ENCODE peak calls at places on chromosomes 6 and 20, in four cellular contexts. M is HepG2, I is K562, E is GM12878. B is an unnamed sample.

GRCh38 chr6:125232466-125232865 is 69.3 kb downstream of the HDDC2 start:
- DNase-seq in M (no peak), E (no peak), I (no peak), B (no peak)

GRCh38 chr20:1467355-1468116 is 887 bp upstream of the NSFL1C start:
- DNase-seq in M (peak; percentile 68), E (no peak), I (peak; percentile 86), B (no peak)

GRCh38 chr20:61805781-61806180 is 259.9 kb downstream of the TAF4 start:
- DNase-seq in E (no peak), M (no peak), I (no peak), B (no peak)

GRCh38 chr6:158164564-158164963 is 3.5 kb downstream of the SERAC1 start:
- DNase-seq in M (no peak), I (no peak), E (no peak), B (no peak)

GRCh38 chr20:41462372-41463161 is 95.9 kb upstream of the EMILIN3 start:
- DNase-seq in E (peak; percentile 26), I (no peak), M (no peak), B (no peak)

GRCh38 chr20:45138451-45139300 is 14.4 kb upstream of the WFDC12 start:
- DNase-seq in M (peak; percentile 34), I (peak; percentile 76), E (no peak), B (peak; percentile 31)

GRCh38 chr6:144162977-144163376 is 12.7 kb downstream of the STX11 start:
- DNase-seq in M (no peak), I (no peak), E (no peak), B (no peak)

GRCh38 chr6:170291271-170292110 is 613 bp upstream of the DLL1 start:
- DNase-seq in I (no peak), M (no peak), E (no peak), B (no peak)

DNA sequence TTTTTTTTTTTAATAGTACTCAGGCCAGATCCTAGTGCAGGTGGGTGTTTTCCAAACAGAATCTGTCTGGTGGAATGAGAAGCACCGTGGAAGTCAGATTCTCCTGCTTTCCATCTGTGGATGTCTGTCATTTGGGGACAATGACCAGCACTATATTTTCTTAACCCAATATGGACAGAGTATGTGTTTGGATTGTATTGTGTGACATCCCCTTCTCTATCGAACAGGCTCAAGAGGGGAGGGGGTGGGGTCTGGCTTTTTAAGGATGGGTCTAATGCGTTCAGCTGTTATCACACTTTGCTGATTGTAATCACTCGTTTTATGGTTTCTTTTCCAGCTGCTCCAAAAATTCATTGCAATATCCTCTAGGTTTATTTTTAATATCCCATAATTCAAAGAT is 197.5 kb upstream of the CEP162 start:
- DNase-seq in E (no peak), I (no peak), M (no peak), B (no peak)
- H3K4me2 ChIP-seq in E (no peak overlapping the region), I (no peak overlapping the region), M (no peak overlapping the region), B (no peak overlapping the region)

GRCh38 chr6:121492536-121492935 is 57.1 kb downstream of the GJA1 start:
- DNase-seq in I (no peak), M (no peak), E (no peak), B (no peak)

DNA sequence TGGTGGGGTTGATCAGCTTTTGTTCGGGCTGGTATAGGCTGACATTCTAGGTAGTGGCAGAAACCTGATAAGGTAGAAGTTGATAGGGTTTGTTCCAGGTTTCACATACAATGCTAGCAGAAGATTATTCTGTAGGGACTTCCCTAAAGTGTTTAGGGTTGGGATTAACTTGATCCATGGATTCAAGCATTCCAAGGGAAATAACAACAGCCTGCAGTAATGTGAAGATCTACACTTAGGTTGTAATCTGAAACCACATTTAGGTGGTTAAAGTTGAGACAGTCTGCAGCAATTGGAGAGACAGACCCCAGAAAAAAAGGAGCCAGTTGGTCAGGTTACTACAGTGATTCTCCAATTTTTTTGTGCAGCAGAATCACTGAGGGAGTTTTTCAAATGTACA is 56.1 kb downstream of the GJA1 start:
- DNase-seq in E (no peak), M (no peak), I (no peak), B (no peak)
- TF ChIP-seq CHD4 in E (no peak), M (no peak), I (no peak), B (no peak)

GRCh38 chr6:68635706-68636513 is 828 bp downstream of the ADGRB3 start:
- DNase-seq in E (no peak), I (peak; percentile 53), M (no peak), B (no peak)
- H3K4me2 ChIP-seq in E (peak overlapping the region; percentile 82), I (peak overlapping the region; percentile 90), M (peak overlapping the region; percentile 94), B (peak overlapping the region; percentile 93)

GRCh38 chr20:57629976-57630525 is 9.8 kb upstream of the ZBP1 start:
- DNase-seq in M (no peak), I (no peak), E (no peak), B (no peak)
- TF ChIP-seq CHD4 in M (no peak), I (no peak), E (no peak), B (no peak)

GRCh38 chr6:150212745-150213144 is 69.9 kb downstream of the PPP1R14C start:
- DNase-seq in I (no peak), M (no peak), E (no peak), B (no peak)

GRCh38 chr6:150209415-150209814 is 66.6 kb downstream of the PPP1R14C start:
- DNase-seq in M (no peak), E (no peak), I (no peak), B (no peak)

GRCh38 chr6:150211700-150212615 is 69.1 kb downstream of the PPP1R14C start:
- DNase-seq in I (peak; percentile 27), M (no peak), E (no peak), B (no peak)

GRCh38 chr6:150213301-150213700 is 70.5 kb downstream of the PPP1R14C start:
- DNase-seq in I (no peak), E (no peak), M (no peak), B (no peak)

GRCh38 chr6:150214310-150214709 is 71.5 kb downstream of the PPP1R14C start:
- DNase-seq in I (no peak), M (no peak), E (no peak), B (no peak)
- H3K4me2 ChIP-seq in I (no peak overlapping the region), M (no peak overlapping the region), E (no peak overlapping the region), B (no peak overlapping the region)

B was measured in A549.